ENCODE peak calls at places on chromosomes 4 and X, in nine cellular contexts. One of them, this sample, is unnamed.

GRCh38 chrX:9875801-9876200 is 89.6 kb downstream of the SHROOM2 start:
- DNase-seq in central memory CD4-positive, alpha-beta T cell: no peak
- DNase-seq in aorta: no peak
- DNase-seq in iris pigment epithelial cell: no peak
- DNase-seq in endodermal cell: no peak
- DNase-seq in COR-L47: no peak
- DNase-seq in T-helper 1 cell: no peak
- DNase-seq in activated CD4-positive, alpha-beta T cell treated with anti-CD3 and anti-CD28 coated beads, Interleukin-2, amount 50 U/mL, for 24 hours: no peak
- DNase-seq in D721Med: no peak
- DNase-seq in this sample: no peak

GRCh38 chr4:138010639-138011038 is 231.5 kb downstream of the SLC7A11 start:
- DNase-seq in central memory CD4-positive, alpha-beta T cell: no peak
- DNase-seq in aorta: no peak
- DNase-seq in iris pigment epithelial cell: no peak
- DNase-seq in endodermal cell: no peak
- DNase-seq in COR-L47: no peak
- DNase-seq in T-helper 1 cell: no peak
- DNase-seq in activated CD4-positive, alpha-beta T cell treated with anti-CD3 and anti-CD28 coated beads, Interleukin-2, amount 50 U/mL, for 24 hours: no peak
- DNase-seq in D721Med: no peak
- DNase-seq in this sample: no peak

GRCh38 chrX:110006826-110007375 is 4.0 kb downstream of the TMEM164 start:
- DNase-seq in central memory CD4-positive, alpha-beta T cell: no peak
- DNase-seq in aorta: no peak
- DNase-seq in iris pigment epithelial cell: peak; percentile 53
- DNase-seq in endodermal cell: no peak
- DNase-seq in COR-L47: no peak
- DNase-seq in T-helper 1 cell: no peak
- DNase-seq in activated CD4-positive, alpha-beta T cell treated with anti-CD3 and anti-CD28 coated beads, Interleukin-2, amount 50 U/mL, for 24 hours: no peak
- DNase-seq in D721Med: no peak
- DNase-seq in this sample: no peak

GRCh38 chrX:9642270-9642995 is 123.2 kb downstream of the GPR143 start:
- DNase-seq in central memory CD4-positive, alpha-beta T cell: no peak
- DNase-seq in aorta: no peak
- DNase-seq in iris pigment epithelial cell: no peak
- DNase-seq in endodermal cell: no peak
- DNase-seq in COR-L47: no peak
- DNase-seq in T-helper 1 cell: no peak
- DNase-seq in activated CD4-positive, alpha-beta T cell treated with anti-CD3 and anti-CD28 coated beads, Interleukin-2, amount 50 U/mL, for 24 hours: no peak
- DNase-seq in D721Med: no peak
- DNase-seq in this sample: no peak

GRCh38 chrX:103756736-103757135 is 19.9 kb upstream of the PLP1 start:
- DNase-seq in central memory CD4-positive, alpha-beta T cell: no peak
- DNase-seq in aorta: no peak
- DNase-seq in iris pigment epithelial cell: no peak
- DNase-seq in endodermal cell: no peak
- DNase-seq in COR-L47: no peak
- DNase-seq in T-helper 1 cell: no peak
- DNase-seq in activated CD4-positive, alpha-beta T cell treated with anti-CD3 and anti-CD28 coated beads, Interleukin-2, amount 50 U/mL, for 24 hours: no peak
- DNase-seq in D721Med: no peak
- DNase-seq in this sample: no peak

GRCh38 chr4:150218447-150218846 is 140.2 kb downstream of the DCLK2 start:
- DNase-seq in central memory CD4-positive, alpha-beta T cell: no peak
- DNase-seq in aorta: no peak
- DNase-seq in iris pigment epithelial cell: no peak
- DNase-seq in endodermal cell: no peak
- DNase-seq in COR-L47: no peak
- DNase-seq in T-helper 1 cell: no peak
- DNase-seq in activated CD4-positive, alpha-beta T cell treated with anti-CD3 and anti-CD28 coated beads, Interleukin-2, amount 50 U/mL, for 24 hours: no peak
- DNase-seq in D721Med: no peak
- DNase-seq in this sample: no peak

GRCh38 chrX:136306182-136306581 is 5.4 kb downstream of the ADGRG4 start:
- DNase-seq in central memory CD4-positive, alpha-beta T cell: no peak
- DNase-seq in aorta: no peak
- DNase-seq in iris pigment epithelial cell: no peak
- DNase-seq in endodermal cell: no peak
- DNase-seq in COR-L47: no peak
- DNase-seq in T-helper 1 cell: no peak
- DNase-seq in activated CD4-positive, alpha-beta T cell treated with anti-CD3 and anti-CD28 coated beads, Interleukin-2, amount 50 U/mL, for 24 hours: no peak
- DNase-seq in D721Med: no peak
- DNase-seq in this sample: no peak

GRCh38 chr4:5204781-5205180 is 153.5 kb downstream of the STK32B start:
- DNase-seq in central memory CD4-positive, alpha-beta T cell: no peak
- DNase-seq in aorta: no peak
- DNase-seq in iris pigment epithelial cell: no peak
- DNase-seq in endodermal cell: no peak
- DNase-seq in COR-L47: no peak
- DNase-seq in T-helper 1 cell: no peak
- DNase-seq in activated CD4-positive, alpha-beta T cell treated with anti-CD3 and anti-CD28 coated beads, Interleukin-2, amount 50 U/mL, for 24 hours: no peak
- DNase-seq in D721Med: no peak
- DNase-seq in this sample: no peak

GRCh38 chrX:24306430-24306829 is 7.4 kb downstream of the SUPT20HL2 start:
- DNase-seq in central memory CD4-positive, alpha-beta T cell: no peak
- DNase-seq in aorta: no peak
- DNase-seq in iris pigment epithelial cell: no peak
- DNase-seq in endodermal cell: peak; percentile 81
- DNase-seq in COR-L47: no peak
- DNase-seq in T-helper 1 cell: no peak
- DNase-seq in activated CD4-positive, alpha-beta T cell treated with anti-CD3 and anti-CD28 coated beads, Interleukin-2, amount 50 U/mL, for 24 hours: no peak
- DNase-seq in D721Med: no peak
- DNase-seq in this sample: peak; percentile 54

GRCh38 chrX:15451913-15452312 is 41.2 kb downstream of the PIR start:
- DNase-seq in central memory CD4-positive, alpha-beta T cell: no peak
- DNase-seq in aorta: no peak
- DNase-seq in iris pigment epithelial cell: no peak
- DNase-seq in endodermal cell: no peak
- DNase-seq in COR-L47: no peak
- DNase-seq in T-helper 1 cell: no peak
- DNase-seq in activated CD4-positive, alpha-beta T cell treated with anti-CD3 and anti-CD28 coated beads, Interleukin-2, amount 50 U/mL, for 24 hours: no peak
- DNase-seq in D721Med: no peak
- DNase-seq in this sample: no peak

GRCh38 chr4:101258782-101259353 is 88.5 kb downstream of the PPP3CA start:
- DNase-seq in central memory CD4-positive, alpha-beta T cell: no peak
- DNase-seq in aorta: no peak
- DNase-seq in iris pigment epithelial cell: peak; percentile 38
- DNase-seq in endodermal cell: no peak
- DNase-seq in COR-L47: no peak
- DNase-seq in T-helper 1 cell: no peak
- DNase-seq in activated CD4-positive, alpha-beta T cell treated with anti-CD3 and anti-CD28 coated beads, Interleukin-2, amount 50 U/mL, for 24 hours: no peak
- DNase-seq in D721Med: no peak
- DNase-seq in this sample: no peak

GRCh38 chr4:109998867-109999303 is 86.2 kb downstream of the EGF start:
- DNase-seq in central memory CD4-positive, alpha-beta T cell: peak; percentile 54
- DNase-seq in aorta: no peak
- DNase-seq in iris pigment epithelial cell: peak; percentile 58
- DNase-seq in endodermal cell: no peak
- DNase-seq in COR-L47: peak; percentile 23
- DNase-seq in T-helper 1 cell: peak; percentile 25
- DNase-seq in activated CD4-positive, alpha-beta T cell treated with anti-CD3 and anti-CD28 coated beads, Interleukin-2, amount 50 U/mL, for 24 hours: peak; percentile 52
- DNase-seq in D721Med: peak; percentile 26
- DNase-seq in this sample: peak; percentile 40

GRCh38 chr4:120826449-120826848 is 96.1 kb downstream of the PRDM5 start:
- DNase-seq in central memory CD4-positive, alpha-beta T cell: no peak
- DNase-seq in aorta: no peak
- DNase-seq in iris pigment epithelial cell: no peak
- DNase-seq in endodermal cell: no peak
- DNase-seq in COR-L47: no peak
- DNase-seq in T-helper 1 cell: no peak
- DNase-seq in activated CD4-positive, alpha-beta T cell treated with anti-CD3 and anti-CD28 coated beads, Interleukin-2, amount 50 U/mL, for 24 hours: no peak
- DNase-seq in D721Med: no peak
- DNase-seq in this sample: no peak

GRCh38 chr4:7045961-7046921 is 3.1 kb downstream of the TADA2B start:
- DNase-seq in central memory CD4-positive, alpha-beta T cell: no peak
- DNase-seq in aorta: peak; percentile 34
- DNase-seq in iris pigment epithelial cell: no peak
- DNase-seq in endodermal cell: peak; percentile 34
- DNase-seq in COR-L47: no peak
- DNase-seq in T-helper 1 cell: no peak
- DNase-seq in activated CD4-positive, alpha-beta T cell treated with anti-CD3 and anti-CD28 coated beads, Interleukin-2, amount 50 U/mL, for 24 hours: no peak
- DNase-seq in D721Med: no peak
- DNase-seq in this sample: no peak

GRCh38 chr4:96097040-96097607 is 257.2 kb downstream of the PDHA2 start:
- DNase-seq in central memory CD4-positive, alpha-beta T cell: no peak
- DNase-seq in aorta: no peak
- DNase-seq in iris pigment epithelial cell: peak; percentile 42
- DNase-seq in endodermal cell: no peak
- DNase-seq in COR-L47: no peak
- DNase-seq in T-helper 1 cell: no peak
- DNase-seq in activated CD4-positive, alpha-beta T cell treated with anti-CD3 and anti-CD28 coated beads, Interleukin-2, amount 50 U/mL, for 24 hours: no peak
- DNase-seq in D721Med: no peak
- DNase-seq in this sample: no peak

GRCh38 chrX:155188786-155189185 is 27.5 kb upstream of the VBP1 start:
- DNase-seq in central memory CD4-positive, alpha-beta T cell: peak; percentile 59
- DNase-seq in aorta: no peak
- DNase-seq in iris pigment epithelial cell: no peak
- DNase-seq in endodermal cell: no peak
- DNase-seq in COR-L47: no peak
- DNase-seq in T-helper 1 cell: peak; percentile 8
- DNase-seq in activated CD4-positive, alpha-beta T cell treated with anti-CD3 and anti-CD28 coated beads, Interleukin-2, amount 50 U/mL, for 24 hours: peak; percentile 2
- DNase-seq in D721Med: no peak
- DNase-seq in this sample: no peak

GRCh38 chr4:28354874-28355273 is 1494.2 kb downstream of the STIM2 start:
- DNase-seq in central memory CD4-positive, alpha-beta T cell: no peak
- DNase-seq in aorta: no peak
- DNase-seq in iris pigment epithelial cell: no peak
- DNase-seq in endodermal cell: no peak
- DNase-seq in COR-L47: peak; percentile 21
- DNase-seq in T-helper 1 cell: no peak
- DNase-seq in activated CD4-positive, alpha-beta T cell treated with anti-CD3 and anti-CD28 coated beads, Interleukin-2, amount 50 U/mL, for 24 hours: no peak
- DNase-seq in D721Med: no peak
- DNase-seq in this sample: no peak

GRCh38 chr4:2041234-2042130 is 17.6 kb upstream of the NAT8L start:
- DNase-seq in central memory CD4-positive, alpha-beta T cell: peak; percentile 76
- DNase-seq in aorta: peak; percentile 92
- DNase-seq in iris pigment epithelial cell: peak; percentile 59
- DNase-seq in endodermal cell: peak; percentile 97
- DNase-seq in COR-L47: peak; percentile 77
- DNase-seq in T-helper 1 cell: peak; percentile 62
- DNase-seq in activated CD4-positive, alpha-beta T cell treated with anti-CD3 and anti-CD28 coated beads, Interleukin-2, amount 50 U/mL, for 24 hours: peak; percentile 85
- DNase-seq in D721Med: peak; percentile 95
- DNase-seq in this sample: peak; percentile 99

GRCh38 chrX:13471269-13471668 is 98.1 kb upstream of the EGFL6 start:
- DNase-seq in central memory CD4-positive, alpha-beta T cell: no peak
- DNase-seq in aorta: no peak
- DNase-seq in iris pigment epithelial cell: no peak
- DNase-seq in endodermal cell: peak; percentile 59
- DNase-seq in COR-L47: no peak
- DNase-seq in T-helper 1 cell: no peak
- DNase-seq in activated CD4-positive, alpha-beta T cell treated with anti-CD3 and anti-CD28 coated beads, Interleukin-2, amount 50 U/mL, for 24 hours: no peak
- DNase-seq in D721Med: no peak
- DNase-seq in this sample: no peak

GRCh38 chr4:1370321-1371124 is 23.5 kb downstream of the UVSSA start:
- DNase-seq in central memory CD4-positive, alpha-beta T cell: no peak
- DNase-seq in aorta: peak; percentile 29
- DNase-seq in iris pigment epithelial cell: no peak
- DNase-seq in endodermal cell: peak; percentile 33
- DNase-seq in COR-L47: no peak
- DNase-seq in T-helper 1 cell: no peak
- DNase-seq in activated CD4-positive, alpha-beta T cell treated with anti-CD3 and anti-CD28 coated beads, Interleukin-2, amount 50 U/mL, for 24 hours: no peak
- DNase-seq in D721Med: no peak
- DNase-seq in this sample: no peak

GRCh38 chr4:38016698-38017097 is 56.5 kb downstream of the PTTG2 start:
- DNase-seq in central memory CD4-positive, alpha-beta T cell: no peak
- DNase-seq in aorta: no peak
- DNase-seq in iris pigment epithelial cell: no peak
- DNase-seq in endodermal cell: no peak
- DNase-seq in COR-L47: no peak
- DNase-seq in T-helper 1 cell: no peak
- DNase-seq in activated CD4-positive, alpha-beta T cell treated with anti-CD3 and anti-CD28 coated beads, Interleukin-2, amount 50 U/mL, for 24 hours: no peak
- DNase-seq in D721Med: no peak
- DNase-seq in this sample: no peak

GRCh38 chr4:125283702-125284279 is 31.0 kb upstream of the FAT4 start:
- DNase-seq in central memory CD4-positive, alpha-beta T cell: no peak
- DNase-seq in aorta: no peak
- DNase-seq in iris pigment epithelial cell: peak; percentile 51
- DNase-seq in endodermal cell: no peak
- DNase-seq in COR-L47: no peak
- DNase-seq in T-helper 1 cell: no peak
- DNase-seq in activated CD4-positive, alpha-beta T cell treated with anti-CD3 and anti-CD28 coated beads, Interleukin-2, amount 50 U/mL, for 24 hours: no peak
- DNase-seq in D721Med: no peak
- DNase-seq in this sample: no peak

GRCh38 chr4:82076809-82077208 is 297.0 kb downstream of the HNRNPD start:
- DNase-seq in central memory CD4-positive, alpha-beta T cell: no peak
- DNase-seq in aorta: no peak
- DNase-seq in iris pigment epithelial cell: no peak
- DNase-seq in endodermal cell: no peak
- DNase-seq in COR-L47: no peak
- DNase-seq in T-helper 1 cell: no peak
- DNase-seq in activated CD4-positive, alpha-beta T cell treated with anti-CD3 and anti-CD28 coated beads, Interleukin-2, amount 50 U/mL, for 24 hours: no peak
- DNase-seq in D721Med: no peak
- DNase-seq in this sample: no peak

GRCh38 chr4:139675651-139676050 is 10.0 kb downstream of the MGST2 start:
- DNase-seq in central memory CD4-positive, alpha-beta T cell: no peak
- DNase-seq in aorta: no peak
- DNase-seq in iris pigment epithelial cell: no peak
- DNase-seq in endodermal cell: no peak
- DNase-seq in COR-L47: no peak
- DNase-seq in T-helper 1 cell: no peak
- DNase-seq in activated CD4-positive, alpha-beta T cell treated with anti-CD3 and anti-CD28 coated beads, Interleukin-2, amount 50 U/mL, for 24 hours: no peak
- DNase-seq in D721Med: no peak
- DNase-seq in this sample: no peak

GRCh38 chr4:117417856-117418255 is 332.5 kb upstream of the TRAM1L1 start:
- DNase-seq in central memory CD4-positive, alpha-beta T cell: no peak
- DNase-seq in aorta: no peak
- DNase-seq in iris pigment epithelial cell: no peak
- DNase-seq in endodermal cell: no peak
- DNase-seq in COR-L47: no peak
- DNase-seq in T-helper 1 cell: no peak
- DNase-seq in activated CD4-positive, alpha-beta T cell treated with anti-CD3 and anti-CD28 coated beads, Interleukin-2, amount 50 U/mL, for 24 hours: no peak
- DNase-seq in D721Med: no peak
- DNase-seq in this sample: no peak

GRCh38 chrX:65668362-65669310 is 1.2 kb downstream of the MSN start:
- DNase-seq in central memory CD4-positive, alpha-beta T cell: peak; percentile 63
- DNase-seq in aorta: peak; percentile 86
- DNase-seq in iris pigment epithelial cell: peak; percentile 78
- DNase-seq in endodermal cell: peak; percentile 75
- DNase-seq in COR-L47: peak; percentile 42
- DNase-seq in T-helper 1 cell: peak; percentile 34
- DNase-seq in activated CD4-positive, alpha-beta T cell treated with anti-CD3 and anti-CD28 coated beads, Interleukin-2, amount 50 U/mL, for 24 hours: peak; percentile 55
- DNase-seq in D721Med: no peak
- DNase-seq in this sample: peak; percentile 50

GRCh38 chrX:96685205-96686099 is 810 bp downstream of the DIAPH2 start:
- DNase-seq in central memory CD4-positive, alpha-beta T cell: peak; percentile 25
- DNase-seq in aorta: peak; percentile 54
- DNase-seq in iris pigment epithelial cell: peak; percentile 42
- DNase-seq in endodermal cell: peak; percentile 75
- DNase-seq in COR-L47: no peak
- DNase-seq in T-helper 1 cell: peak; percentile 11
- DNase-seq in activated CD4-positive, alpha-beta T cell treated with anti-CD3 and anti-CD28 coated beads, Interleukin-2, amount 50 U/mL, for 24 hours: no peak
- DNase-seq in D721Med: no peak
- DNase-seq in this sample: no peak

GRCh38 chrX:39158801-39159657 is 357.8 kb downstream of the MID1IP1 start:
- DNase-seq in central memory CD4-positive, alpha-beta T cell: no peak
- DNase-seq in aorta: no peak
- DNase-seq in iris pigment epithelial cell: peak; percentile 71
- DNase-seq in endodermal cell: no peak
- DNase-seq in COR-L47: peak; percentile 36
- DNase-seq in T-helper 1 cell: no peak
- DNase-seq in activated CD4-positive, alpha-beta T cell treated with anti-CD3 and anti-CD28 coated beads, Interleukin-2, amount 50 U/mL, for 24 hours: no peak
- DNase-seq in D721Med: no peak
- DNase-seq in this sample: no peak

This sample was measured in H7.